ENCODE peak calls at places on chromosomes 13 and 19, in nine cellular contexts. D, F, H, T, U, P, N, S and G are unnamed samples.
A peak's percentile ranks its signal among the peaks of the same experiment; 100 is the strongest.

GRCh38 chr13:94390881-94391280 is 88.6 kb downstream of the DCT start:
- DNase-seq in D (no peak), F (no peak), H (no peak), T (no peak), U (no peak), P (no peak), N (peak; percentile 18), S (no peak), G (no peak)

GRCh38 chr19:13796301-13797057 is 1.2 kb downstream of the ZSWIM4 start:
- DNase-seq in D (no peak), F (peak; percentile 56), H (peak; percentile 79), T (no peak), U (peak; percentile 91), P (peak; percentile 86), N (peak; percentile 98), S (peak; percentile 79), G (no peak)

GRCh38 chr13:26442541-26442940 is 114.9 kb upstream of the WASF3 start:
- DNase-seq in D (no peak), F (no peak), H (no peak), T (no peak), U (no peak), P (peak; percentile 23), N (peak; percentile 82), S (no peak), G (no peak)

GRCh38 chr19:35271546-35271945 is 2.8 kb downstream of the USF2 start:
- DNase-seq in D (no peak), F (no peak), H (no peak), T (no peak), U (no peak), P (no peak), N (no peak), S (no peak), G (no peak)

GRCh38 chr19:48394331-48395169 is 1.1 kb downstream of the GRIN2D start:
- DNase-seq in D (no peak), F (no peak), H (peak; percentile 50), T (no peak), U (no peak), P (no peak), N (no peak), S (no peak), G (no peak)

GRCh38 chr13:20991741-20992520 is 69.5 kb downstream of the LATS2 start:
- DNase-seq in D (no peak), F (no peak), H (no peak), T (no peak), U (no peak), P (no peak), N (no peak), S (no peak), G (no peak)

GRCh38 chr19:35397064-35397463 is 26.2 kb downstream of the GPR42 start:
- DNase-seq in D (no peak), F (no peak), H (no peak), T (no peak), U (no peak), P (no peak), N (no peak), S (no peak), G (peak; percentile 74)

GRCh38 chr13:79988573-79988972 is 352.4 kb downstream of the SPRY2 start:
- DNase-seq in D (no peak), F (no peak), H (no peak), T (no peak), U (no peak), P (no peak), N (peak; percentile 83), S (no peak), G (no peak)

GRCh38 chr19:13689050-13689449 is 75.3 kb upstream of the MRI1 start:
- DNase-seq in D (no peak), F (peak; percentile 49), H (peak; percentile 86), T (peak; percentile 73), U (no peak), P (no peak), N (peak; percentile 15), S (no peak), G (peak; percentile 51)

GRCh38 chr13:84864341-84864740 is 934.9 kb downstream of the SLITRK6 start:
- DNase-seq in D (no peak), F (no peak), H (no peak), T (no peak), U (no peak), P (no peak), N (no peak), S (no peak), G (no peak)

GRCh38 chr13:51432576-51432975 is 20.3 kb downstream of the INTS6 start:
- DNase-seq in D (no peak), F (no peak), H (peak; percentile 24), T (no peak), U (no peak), P (no peak), N (no peak), S (no peak), G (no peak)

GRCh38 chr19:6494438-6495036 is 7.6 kb downstream of the TUBB4A start:
- DNase-seq in D (no peak), F (no peak), H (no peak), T (no peak), U (no peak), P (no peak), N (no peak), S (no peak), G (no peak)

GRCh38 chr19:6484831-6485230 is 3.2 kb upstream of the DENND1C start:
- DNase-seq in D (no peak), F (no peak), H (no peak), T (no peak), U (no peak), P (no peak), N (no peak), S (no peak), G (no peak)

GRCh38 chr19:6489278-6490061 is 7.9 kb upstream of the DENND1C start:
- DNase-seq in D (no peak), F (no peak), H (no peak), T (no peak), U (no peak), P (no peak), N (no peak), S (no peak), G (no peak)

GRCh38 chr19:6491802-6492592 is 10.1 kb downstream of the TUBB4A start:
- DNase-seq in D (no peak), F (no peak), H (no peak), T (no peak), U (no peak), P (no peak), N (no peak), S (no peak), G (no peak)

DNA sequence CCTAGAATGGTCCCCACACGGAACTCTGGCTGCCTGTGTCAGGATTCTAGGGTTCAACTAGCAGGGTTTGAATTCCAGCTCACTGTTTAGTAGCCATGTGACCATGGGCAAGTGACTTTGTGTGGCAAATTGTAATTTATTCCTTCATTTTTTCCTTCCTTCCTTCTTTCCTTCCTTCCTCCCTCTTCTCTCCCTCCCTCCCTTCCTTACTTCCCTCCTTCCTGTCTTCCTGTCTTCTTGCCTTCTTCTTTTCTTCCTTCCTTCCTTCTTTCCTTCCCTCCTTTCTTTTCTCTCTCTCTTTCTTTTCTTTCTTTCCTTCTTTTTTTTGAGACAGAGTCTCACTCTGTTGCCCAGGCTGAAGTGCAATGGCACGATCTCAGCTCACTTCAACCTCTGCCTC is 8.5 kb upstream of the DENND1C start:
- DNase-seq in D (no peak), F (no peak), H (no peak), T (no peak), U (no peak), P (no peak), N (no peak), S (no peak), G (no peak)
- H3K4me3 ChIP-seq in D (no peak overlapping the region), F (no peak overlapping the region), H (no peak overlapping the region), T (no peak overlapping the region), U (no peak overlapping the region), P (no peak overlapping the region), N (no peak overlapping the region), S (no peak overlapping the region), G (no peak overlapping the region)

DNA sequence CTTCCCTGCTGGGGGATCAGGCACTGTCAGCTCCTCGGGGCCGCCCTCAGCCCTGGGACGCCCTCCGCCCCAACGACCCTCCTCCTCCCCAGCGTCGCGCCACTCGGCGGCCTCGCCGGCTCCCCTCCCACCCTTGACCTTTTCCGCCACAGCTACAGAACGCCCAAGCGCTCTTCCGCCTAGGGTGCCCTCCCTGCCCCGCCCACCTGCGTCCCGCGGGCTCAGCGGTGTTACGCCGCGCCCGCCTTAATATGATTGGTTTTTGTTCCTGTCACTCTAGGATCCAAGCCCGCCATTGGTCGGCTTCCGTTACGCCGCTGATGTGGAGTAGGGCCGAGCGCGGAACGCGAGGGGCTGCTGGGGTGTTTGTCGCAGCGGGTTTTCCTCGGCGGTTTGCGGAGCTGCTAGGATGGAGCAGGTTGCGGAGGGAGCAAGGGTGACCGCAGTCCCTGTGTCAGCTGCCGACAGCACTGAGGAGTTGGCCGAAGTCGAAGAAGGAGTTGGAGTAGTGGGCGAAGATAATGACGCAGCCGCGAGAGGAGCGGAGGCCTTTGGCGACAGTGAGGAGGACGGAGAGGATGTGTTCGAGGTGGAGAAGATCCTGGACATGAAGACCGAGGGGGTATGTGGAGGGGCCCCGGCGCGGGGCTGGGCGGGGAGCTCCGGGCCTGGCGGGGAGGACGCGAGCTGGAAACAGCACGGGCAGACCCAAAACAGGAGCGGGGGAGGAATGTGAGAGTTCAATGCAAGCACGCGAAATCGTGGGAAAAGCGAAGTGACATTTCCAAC is at the start of gene MPHOSPH8:
- DNase-seq in D (peak; percentile 92), F (peak; percentile 97), H (peak; percentile 97), T (peak; percentile 95), U (peak; percentile 95), P (peak; percentile 93), N (peak; percentile 94), S (peak; percentile 97), G (peak; percentile 95)
- H3K4me3 ChIP-seq in D (peak within 1 kb of the TSS; percentile 82), F (peak within 1 kb of the TSS; percentile 83), H (peak within 1 kb of the TSS; percentile 91), T (peak within 1 kb of the TSS; percentile 79), U (peak within 1 kb of the TSS; percentile 91), P (peak within 1 kb of the TSS; percentile 93), N (peak within 1 kb of the TSS; percentile 88), S (peak within 1 kb of the TSS; percentile 75), G (peak within 1 kb of the TSS; percentile 99)

GRCh38 chr13:34748561-34748960 is 193.5 kb upstream of the NBEA start:
- DNase-seq in D (no peak), F (no peak), H (no peak), T (no peak), U (no peak), P (no peak), N (no peak), S (no peak), G (no peak)
- H3K4me3 ChIP-seq in D (no peak overlapping the region), F (no peak overlapping the region), H (no peak overlapping the region), T (no peak overlapping the region), U (no peak overlapping the region), P (no peak overlapping the region), N (no peak overlapping the region), S (no peak overlapping the region), G (no peak overlapping the region)

GRCh38 chr13:38687246-38688229 is 661 bp downstream of the FREM2 start:
- DNase-seq in D (no peak), F (no peak), H (peak; percentile 69), T (no peak), U (no peak), P (no peak), N (no peak), S (no peak), G (no peak)

GRCh38 chr13:38688674-38689073 is 1.8 kb downstream of the FREM2 start:
- DNase-seq in D (no peak), F (no peak), H (no peak), T (no peak), U (no peak), P (no peak), N (no peak), S (no peak), G (peak; percentile 39)

GRCh38 chr13:38685974-38686571 is 804 bp upstream of the FREM2 start:
- DNase-seq in D (no peak), F (peak; percentile 32), H (peak; percentile 85), T (no peak), U (no peak), P (no peak), N (no peak), S (no peak), G (no peak)

GRCh38 chr13:38684714-38685113 is 2.2 kb upstream of the FREM2 start:
- DNase-seq in D (no peak), F (no peak), H (no peak), T (no peak), U (no peak), P (no peak), N (no peak), S (no peak), G (no peak)

GRCh38 chr13:38686635-38687245 is at the start of gene FREM2:
- DNase-seq in D (no peak), F (peak; percentile 87), H (peak; percentile 98), T (no peak), U (no peak), P (no peak), N (no peak), S (no peak), G (no peak)
- H3K4me3 ChIP-seq in D (no peak within 1 kb of the TSS), F (peak within 1 kb of the TSS; percentile 62), H (peak within 1 kb of the TSS; percentile 57), T (no peak within 1 kb of the TSS), U (peak within 1 kb of the TSS; percentile 28), P (no peak within 1 kb of the TSS), N (no peak within 1 kb of the TSS), S (peak within 1 kb of the TSS; percentile 33), G (no peak within 1 kb of the TSS)